ENCODE peak calls at places on chromosomes 6 and 20, in nine cellular contexts. A is tibial nerve; Q is OCI-LY7; G is heart left ventricle; M is transverse colon; R is GM23248; C is CD4-positive, CD25-positive, alpha-beta regulatory T cell; H is CD8-positive, alpha-beta T cell; D is A673. T is an unnamed sample. For H3K36me3, the result is how much of the 10 kb centered on the place peaks cover.

GRCh38 chr20:60648556-60648955 is 603.5 kb upstream of the CDH4 start:
- DNase-seq in A (no peak), Q (no peak), G (no peak), M (no peak), R (no peak), C (no peak), H (no peak), D (no peak), T (no peak)

GRCh38 chr6:31356216-31356945 is 598 bp downstream of the HLA-B start:
- DNase-seq in A (no peak), Q (peak), G (peak), M (peak), R (peak), C (peak), H (no peak), D (peak), T (peak)

GRCh38 chr6:34110610-34111009 is 35.3 kb downstream of the GRM4 start:
- DNase-seq in A (no peak), Q (no peak), G (no peak), M (no peak), R (no peak), C (no peak), H (no peak), D (no peak), T (no peak)

GRCh38 chr6:6826961-6827360 is 238.4 kb downstream of the LY86 start:
- DNase-seq in A (no peak), Q (no peak), G (no peak), M (no peak), R (no peak), C (no peak), H (no peak), D (no peak), T (no peak)

GRCh38 chr20:46111028-46111835 is 6.9 kb upstream of the CD40 start:
- DNase-seq in A (peak), Q (peak), G (peak), M (peak), R (no peak), C (no peak), H (no peak), D (no peak), T (no peak)

GRCh38 chr6:53527249-53527765 is 17.6 kb downstream of the GCLC start:
- DNase-seq in A (no peak), Q (no peak), G (no peak), M (no peak), R (no peak), C (no peak), H (no peak), D (no peak), T (no peak)

GRCh38 chr6:157987788-157988699 is 6.4 kb downstream of the SYNJ2 start:
- DNase-seq in A (no peak), Q (no peak), G (no peak), M (no peak), R (no peak), C (no peak), H (no peak), D (no peak), T (no peak)

GRCh38 chr6:160431791-160432404 is 83.7 kb downstream of the SLC22A3 start:
- DNase-seq in A (no peak), Q (no peak), G (no peak), M (no peak), R (peak), C (no peak), H (no peak), D (no peak), T (no peak)

GRCh38 chr6:111823831-111824607 is 49.2 kb downstream of the FYN start:
- DNase-seq in A (peak), Q (no peak), G (no peak), M (no peak), R (peak), C (no peak), H (no peak), D (no peak), T (no peak)

GRCh38 chr20:35305682-35306556 is 13.7 kb upstream of the FAM83C start:
- DNase-seq in A (peak), Q (no peak), G (peak), M (peak), R (peak), C (no peak), H (no peak), D (peak), T (no peak)

GRCh38 chr6:166006593-166007301 is 160.9 kb downstream of the TBXT start:
- DNase-seq in A (no peak), Q (no peak), G (no peak), M (no peak), R (peak), C (no peak), H (no peak), D (peak), T (no peak)

GRCh38 chr6:7155871-7156579 is 48.3 kb downstream of the RREB1 start:
- DNase-seq in A (no peak), Q (peak), G (no peak), M (no peak), R (peak), C (no peak), H (no peak), D (no peak), T (no peak)

GRCh38 chr6:130161627-130162404 is 60.9 kb downstream of the SAMD3 start:
- DNase-seq in A (no peak), Q (no peak), G (peak), M (no peak), R (no peak), C (no peak), H (no peak), D (no peak), T (no peak)

GRCh38 chr6:130159876-130160415 is 62.8 kb downstream of the SAMD3 start:
- DNase-seq in A (no peak), Q (no peak), G (no peak), M (no peak), R (no peak), C (no peak), H (no peak), D (no peak), T (no peak)

GRCh38 chr6:130164251-130164650 is 58.5 kb downstream of the SAMD3 start:
- DNase-seq in A (no peak), Q (no peak), G (no peak), M (no peak), R (no peak), C (no peak), H (no peak), D (no peak), T (no peak)

GRCh38 chr6:130162421-130162820 is 60.3 kb downstream of the SAMD3 start:
- DNase-seq in A (no peak), Q (no peak), G (no peak), M (no peak), R (no peak), C (no peak), H (no peak), D (no peak), T (no peak)

GRCh38 chr6:130163261-130163660 is 59.5 kb downstream of the SAMD3 start:
- DNase-seq in A (no peak), Q (no peak), G (no peak), M (no peak), R (no peak), C (no peak), H (no peak), D (no peak), T (no peak)
- H3K27ac ChIP-seq in A (no peak), Q (no peak), G (no peak), M (no peak), R (no peak), C (no peak), H (no peak), D (no peak), T (no peak)

GRCh38 chr6:107489636-107490567 is at the start of gene SOBP:
- DNase-seq in A (peak), Q (peak), G (peak), M (peak), R (peak), C (peak), H (peak), D (peak), T (peak)

GRCh38 chr6:107488875-107489635 is 862 bp upstream of the SOBP start:
- DNase-seq in A (peak), Q (peak), G (peak), M (no peak), R (peak), C (peak), H (peak), D (peak), T (peak)

GRCh38 chr6:107491791-107492674 is 2.1 kb downstream of the SOBP start:
- DNase-seq in A (peak), Q (no peak), G (peak), M (no peak), R (peak), C (no peak), H (no peak), D (no peak), T (no peak)

GRCh38 chr6:107490568-107491058 is 696 bp downstream of the SOBP start:
- DNase-seq in A (peak), Q (peak), G (no peak), M (no peak), R (no peak), C (no peak), H (no peak), D (no peak), T (peak)

DNA sequence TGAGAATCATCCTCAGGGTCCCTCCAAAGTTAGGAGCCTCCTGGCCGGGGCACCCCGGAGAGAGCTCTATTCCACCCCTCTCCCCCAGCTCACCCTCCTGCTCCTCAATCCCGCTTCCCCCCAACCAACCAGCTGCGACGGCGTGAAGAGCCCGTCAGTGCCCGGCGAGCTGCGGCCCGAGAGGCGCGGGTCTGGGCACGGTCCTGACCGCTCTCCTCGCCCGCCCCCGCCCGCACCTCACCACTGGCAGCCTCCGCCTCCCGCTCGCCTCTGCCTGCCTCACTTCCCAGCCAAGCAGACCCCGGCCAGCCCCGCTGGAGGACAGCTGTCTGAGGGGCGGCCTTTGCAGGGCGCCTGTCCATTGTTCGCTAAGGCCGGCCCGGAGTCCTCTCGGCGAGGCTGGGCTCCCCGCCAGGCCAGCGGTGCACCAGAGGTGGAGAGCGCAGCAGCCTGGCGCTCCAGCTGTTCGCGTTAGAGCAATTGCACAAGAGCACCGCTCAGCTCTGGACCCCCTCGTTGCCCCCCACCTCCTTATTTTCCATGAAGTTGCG is 1.2 kb downstream of the SOBP start:
- DNase-seq in A (peak), Q (peak), G (peak), M (peak), R (peak), C (peak), H (no peak), D (no peak), T (no peak)
- H3K4me3 ChIP-seq in A (peak), Q (peak), G (peak), M (peak), R (peak), C (no peak), H (peak), D (peak), T (no peak)

GRCh38 chr6:21142716-21143115 is 450.8 kb upstream of the SOX4 start:
- DNase-seq in A (no peak), Q (no peak), G (no peak), M (no peak), R (no peak), C (no peak), H (no peak), D (no peak), T (no peak)
- H3K36me3 ChIP-seq in A (under half), Q (under half), G (under half), M (under half), R (under half), C (under half), H (under half), D (under half), T (under half)

GRCh38 chr20:19095762-19096161 is 116.7 kb upstream of the SLC24A3 start:
- DNase-seq in A (no peak), Q (no peak), G (no peak), M (no peak), R (no peak), C (no peak), H (no peak), D (peak), T (no peak)
- H3K27ac ChIP-seq in A (no peak), Q (no peak), G (no peak), M (no peak), R (no peak), C (no peak), H (no peak), D (no peak), T (no peak)

DNA sequence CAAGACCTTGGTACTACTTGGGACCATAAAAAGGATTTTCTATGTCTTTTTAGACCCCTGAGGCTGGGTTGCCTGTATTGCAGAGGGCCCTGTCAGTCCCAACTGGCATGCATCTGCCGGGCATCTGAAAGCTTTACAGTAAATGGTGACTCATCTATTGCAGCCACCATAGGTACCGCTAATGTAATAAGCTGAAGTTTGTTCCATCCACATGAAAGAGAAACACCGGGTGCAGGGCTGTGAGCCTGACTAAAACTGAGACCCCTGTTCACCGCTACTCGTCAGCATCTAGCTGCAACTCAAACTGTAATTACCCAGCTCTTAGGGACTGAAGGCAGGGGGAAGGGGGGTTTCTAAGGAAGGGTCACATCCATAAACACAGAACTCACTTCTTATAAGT is 49.5 kb downstream of the TRERF1 start:
- DNase-seq in A (no peak), Q (no peak), G (no peak), M (no peak), R (peak), C (peak), H (no peak), D (no peak), T (no peak)
- H3K4me3 ChIP-seq in A (no peak), Q (no peak), G (no peak), M (no peak), R (no peak), C (peak), H (no peak), D (no peak), T (no peak)

T was measured in CD4-positive, alpha-beta memory T cell.